ENCODE peak calls at places on chromosomes 2 and 18, in five cellular contexts. One of them, this sample, is unnamed.

GRCh38 chr18:55650363-55650870 is 62.4 kb upstream of the TCF4 start:
- DNase-seq in heart right ventricle: no peak
- DNase-seq in B cell: no peak
- DNase-seq in lower lobe of right lung: no peak
- DNase-seq in AG10803: no peak
- DNase-seq in this sample: no peak

GRCh38 chr18:54503495-54503894 is 87.5 kb upstream of the DYNAP start:
- DNase-seq in heart right ventricle: no peak
- DNase-seq in B cell: no peak
- DNase-seq in lower lobe of right lung: no peak
- DNase-seq in AG10803: no peak
- DNase-seq in this sample: no peak

GRCh38 chr18:62603979-62604378 is 81.2 kb downstream of the ZCCHC2 start:
- DNase-seq in heart right ventricle: no peak
- DNase-seq in B cell: no peak
- DNase-seq in lower lobe of right lung: no peak
- DNase-seq in AG10803: no peak
- DNase-seq in this sample: no peak

GRCh38 chr18:46469186-46469915 is 187.7 kb downstream of the LOXHD1 start:
- DNase-seq in heart right ventricle: no peak
- DNase-seq in B cell: no peak
- DNase-seq in lower lobe of right lung: no peak
- DNase-seq in AG10803: no peak
- DNase-seq in this sample: no peak

GRCh38 chr2:234690569-234691225 is 193.8 kb upstream of the ARL4C start:
- DNase-seq in heart right ventricle: no peak
- DNase-seq in B cell: no peak
- DNase-seq in lower lobe of right lung: no peak
- DNase-seq in AG10803: peak
- DNase-seq in this sample: no peak

GRCh38 chr2:157830696-157831570 is 45.2 kb downstream of the ACVR1 start:
- DNase-seq in heart right ventricle: no peak
- DNase-seq in B cell: no peak
- DNase-seq in lower lobe of right lung: no peak
- DNase-seq in AG10803: peak
- DNase-seq in this sample: no peak

GRCh38 chr2:36357506-36358316 is 2.1 kb downstream of the CRIM1 start:
- DNase-seq in heart right ventricle: no peak
- DNase-seq in B cell: peak
- DNase-seq in lower lobe of right lung: no peak
- DNase-seq in AG10803: peak
- DNase-seq in this sample: peak

GRCh38 chr2:113754989-113755689 is 1.3 kb downstream of the SLC35F5 start:
- DNase-seq in heart right ventricle: no peak
- DNase-seq in B cell: no peak
- DNase-seq in lower lobe of right lung: no peak
- DNase-seq in AG10803: no peak
- DNase-seq in this sample: no peak

GRCh38 chr2:36526216-36526615 is 71.8 kb downstream of the FEZ2 start:
- DNase-seq in heart right ventricle: no peak
- DNase-seq in B cell: no peak
- DNase-seq in lower lobe of right lung: no peak
- DNase-seq in AG10803: peak
- DNase-seq in this sample: no peak

GRCh38 chr2:150487537-150488429 is at the start of gene RND3:
- DNase-seq in heart right ventricle: peak
- DNase-seq in B cell: peak
- DNase-seq in lower lobe of right lung: peak
- DNase-seq in AG10803: peak
- DNase-seq in this sample: peak

GRCh38 chr18:13581496-13581895 is 144.9 kb downstream of the FAM210A start:
- DNase-seq in heart right ventricle: no peak
- DNase-seq in B cell: no peak
- DNase-seq in lower lobe of right lung: no peak
- DNase-seq in AG10803: no peak
- DNase-seq in this sample: no peak

GRCh38 chr2:236167297-236168109 is 683 bp downstream of the GBX2 start:
- DNase-seq in heart right ventricle: no peak
- DNase-seq in B cell: no peak
- DNase-seq in lower lobe of right lung: no peak
- DNase-seq in AG10803: peak
- DNase-seq in this sample: peak

GRCh38 chr2:151569167-151569566 is 159.5 kb downstream of the RIF1 start:
- DNase-seq in heart right ventricle: no peak
- DNase-seq in B cell: no peak
- DNase-seq in lower lobe of right lung: no peak
- DNase-seq in AG10803: no peak
- DNase-seq in this sample: no peak

GRCh38 chr2:61799054-61799453 is 54.8 kb downstream of the FAM161A start:
- DNase-seq in heart right ventricle: no peak
- DNase-seq in B cell: no peak
- DNase-seq in lower lobe of right lung: no peak
- DNase-seq in AG10803: no peak
- DNase-seq in this sample: no peak

GRCh38 chr2:159251296-159252173 is 35.0 kb downstream of the WDSUB1 start:
- DNase-seq in heart right ventricle: no peak
- DNase-seq in B cell: no peak
- DNase-seq in lower lobe of right lung: no peak
- DNase-seq in AG10803: no peak
- DNase-seq in this sample: no peak

GRCh38 chr2:54915101-54915500 is 135.2 kb downstream of the RTN4 start:
- DNase-seq in heart right ventricle: no peak
- DNase-seq in B cell: no peak
- DNase-seq in lower lobe of right lung: no peak
- DNase-seq in AG10803: peak
- DNase-seq in this sample: no peak

GRCh38 chr2:176584333-176584732 is 315.1 kb downstream of the MTX2 start:
- DNase-seq in heart right ventricle: no peak
- DNase-seq in B cell: no peak
- DNase-seq in lower lobe of right lung: no peak
- DNase-seq in AG10803: peak
- DNase-seq in this sample: no peak

GRCh38 chr18:7567487-7568425 is 640 bp downstream of the PTPRM start:
- DNase-seq in heart right ventricle: peak
- DNase-seq in B cell: peak
- DNase-seq in lower lobe of right lung: peak
- DNase-seq in AG10803: peak
- DNase-seq in this sample: peak

GRCh38 chr18:70132999-70133398 is 72.5 kb downstream of the RTTN start:
- DNase-seq in heart right ventricle: no peak
- DNase-seq in B cell: no peak
- DNase-seq in lower lobe of right lung: no peak
- DNase-seq in AG10803: peak
- DNase-seq in this sample: no peak

GRCh38 chr2:7292154-7292553 is 374.9 kb downstream of the RNF144A start:
- DNase-seq in heart right ventricle: no peak
- DNase-seq in B cell: no peak
- DNase-seq in lower lobe of right lung: no peak
- DNase-seq in AG10803: peak
- DNase-seq in this sample: no peak

GRCh38 chr2:78070693-78071092 is 548.5 kb upstream of the LRRTM4 start:
- DNase-seq in heart right ventricle: no peak
- DNase-seq in B cell: no peak
- DNase-seq in lower lobe of right lung: no peak
- DNase-seq in AG10803: no peak
- DNase-seq in this sample: no peak

GRCh38 chr2:212991120-212991519 is 160.3 kb downstream of the IKZF2 start:
- DNase-seq in heart right ventricle: no peak
- DNase-seq in B cell: no peak
- DNase-seq in lower lobe of right lung: no peak
- DNase-seq in AG10803: no peak
- DNase-seq in this sample: no peak

DNA sequence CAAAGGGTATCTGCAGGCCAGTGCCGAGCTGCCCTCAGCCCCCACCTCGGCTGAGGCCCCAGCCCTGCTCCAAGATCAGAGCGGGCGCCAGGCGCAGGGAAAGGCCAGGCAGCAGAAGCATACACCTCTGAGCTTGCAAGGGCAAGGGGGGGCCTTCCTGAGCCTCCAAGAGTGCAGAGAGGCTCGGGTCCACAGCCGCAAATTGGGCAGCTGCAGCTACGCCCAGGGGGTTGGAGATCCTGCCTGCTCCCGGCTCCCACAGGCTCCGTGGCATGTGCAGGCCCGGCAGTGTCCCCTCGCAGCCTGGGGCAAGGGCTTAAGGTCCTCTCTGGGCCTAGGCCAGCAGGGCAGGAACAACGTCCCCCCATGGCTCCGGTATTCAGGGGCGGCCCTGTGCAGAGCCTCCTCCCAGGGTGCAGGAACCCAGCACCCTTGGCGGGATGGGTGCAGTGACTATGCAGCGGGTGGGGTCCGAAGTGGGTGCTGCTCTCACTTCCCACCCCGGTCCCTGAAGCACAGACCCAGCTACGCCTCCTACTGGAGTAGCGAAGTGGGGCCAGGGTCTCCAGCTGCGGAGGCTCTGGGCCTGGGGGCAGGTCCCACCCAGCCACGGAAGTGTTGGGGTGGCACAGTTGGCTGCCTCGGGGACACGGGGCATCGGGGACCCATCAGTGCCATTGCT is 120.2 kb upstream of the TMEFF2 start:
- DNase-seq in heart right ventricle: no peak
- DNase-seq in B cell: no peak
- DNase-seq in lower lobe of right lung: no peak
- DNase-seq in AG10803: no peak
- DNase-seq in this sample: no peak
- TF ChIP-seq CTCF in heart right ventricle: no peak
- TF ChIP-seq CTCF in B cell: no peak
- TF ChIP-seq CTCF in lower lobe of right lung: no peak
- TF ChIP-seq CTCF in AG10803: no peak
- TF ChIP-seq CTCF in this sample: no peak

DNA sequence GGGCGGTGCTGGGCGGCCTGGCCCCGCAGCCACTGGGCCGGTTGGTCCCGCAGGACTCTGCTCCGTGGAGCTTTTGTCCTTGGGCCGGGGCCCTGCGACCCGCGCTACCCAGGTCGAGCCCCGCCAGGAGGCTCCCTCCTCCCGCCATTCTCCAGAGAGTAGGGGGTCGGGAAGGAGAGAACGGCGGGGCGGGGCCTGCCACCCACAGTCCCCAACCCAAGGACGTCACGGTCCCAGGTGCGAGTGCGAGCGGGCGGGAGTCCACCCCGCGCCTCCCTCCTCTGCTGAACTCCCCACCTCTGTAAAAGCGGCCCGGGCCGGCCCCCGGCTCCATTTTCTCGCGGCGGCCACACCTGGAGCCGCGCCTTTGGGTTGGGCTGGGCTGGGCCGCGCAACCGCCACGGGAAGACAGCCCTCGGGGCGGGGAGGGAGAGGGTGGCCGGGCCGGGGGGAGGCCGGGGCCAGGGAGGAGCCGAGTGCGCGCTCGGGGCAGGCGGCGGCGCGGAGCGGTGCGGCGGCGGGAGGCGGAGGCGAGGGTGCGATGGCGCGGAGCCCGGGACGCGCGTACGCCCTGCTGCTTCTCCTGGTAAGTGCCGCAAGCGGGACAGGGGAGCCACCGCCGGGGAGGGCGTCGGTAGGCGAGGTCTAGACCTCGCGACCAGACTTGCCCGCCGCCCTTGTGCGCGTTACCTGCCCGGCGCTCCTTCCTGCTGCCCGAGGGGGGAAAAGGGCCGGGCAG is at the start of gene DSG2:
- DNase-seq in heart right ventricle: peak
- DNase-seq in B cell: peak
- DNase-seq in lower lobe of right lung: peak
- DNase-seq in AG10803: no peak
- DNase-seq in this sample: peak
- TF ChIP-seq CTCF in heart right ventricle: no peak
- TF ChIP-seq CTCF in B cell: no peak
- TF ChIP-seq CTCF in lower lobe of right lung: no peak
- TF ChIP-seq CTCF in AG10803: no peak
- TF ChIP-seq CTCF in this sample: no peak

DNA sequence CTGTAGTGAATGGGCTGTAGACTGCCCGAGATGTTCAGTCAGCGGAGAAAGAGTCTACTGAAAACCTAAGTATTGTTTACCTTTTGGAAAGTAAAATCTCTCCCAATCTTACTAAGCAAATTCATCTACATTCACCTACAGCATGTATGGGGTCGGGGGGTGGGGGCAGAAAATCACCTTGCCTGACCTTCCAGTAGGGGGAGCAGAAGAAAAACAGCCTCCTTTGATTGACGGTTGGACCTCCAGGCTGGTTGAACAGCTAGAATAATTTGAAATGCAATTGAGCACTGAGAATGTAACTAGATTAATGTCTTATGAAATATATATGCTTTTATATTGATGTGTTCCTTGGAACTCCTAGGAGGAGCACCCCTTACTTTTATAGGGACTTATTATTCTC is 10.0 kb downstream of the LRATD1 start:
- DNase-seq in heart right ventricle: no peak
- DNase-seq in B cell: no peak
- DNase-seq in lower lobe of right lung: no peak
- DNase-seq in AG10803: no peak
- DNase-seq in this sample: no peak
- TF ChIP-seq CTCF in heart right ventricle: no peak
- TF ChIP-seq CTCF in B cell: no peak
- TF ChIP-seq CTCF in lower lobe of right lung: no peak
- TF ChIP-seq CTCF in AG10803: peak
- TF ChIP-seq CTCF in this sample: no peak

GRCh38 chr2:60297296-60298010 is 256.0 kb downstream of the BCL11A start:
- DNase-seq in heart right ventricle: no peak
- DNase-seq in B cell: peak
- DNase-seq in lower lobe of right lung: no peak
- DNase-seq in AG10803: peak
- DNase-seq in this sample: no peak

GRCh38 chr2:60292242-60292641 is 261.2 kb downstream of the BCL11A start:
- DNase-seq in heart right ventricle: no peak
- DNase-seq in B cell: no peak
- DNase-seq in lower lobe of right lung: no peak
- DNase-seq in AG10803: no peak
- DNase-seq in this sample: no peak

GRCh38 chr2:60296219-60296955 is 257.1 kb downstream of the BCL11A start:
- DNase-seq in heart right ventricle: no peak
- DNase-seq in B cell: peak
- DNase-seq in lower lobe of right lung: no peak
- DNase-seq in AG10803: no peak
- DNase-seq in this sample: no peak

GRCh38 chr2:60294901-60295590 is 258.4 kb downstream of the BCL11A start:
- DNase-seq in heart right ventricle: no peak
- DNase-seq in B cell: no peak
- DNase-seq in lower lobe of right lung: no peak
- DNase-seq in AG10803: no peak
- DNase-seq in this sample: no peak

DNA sequence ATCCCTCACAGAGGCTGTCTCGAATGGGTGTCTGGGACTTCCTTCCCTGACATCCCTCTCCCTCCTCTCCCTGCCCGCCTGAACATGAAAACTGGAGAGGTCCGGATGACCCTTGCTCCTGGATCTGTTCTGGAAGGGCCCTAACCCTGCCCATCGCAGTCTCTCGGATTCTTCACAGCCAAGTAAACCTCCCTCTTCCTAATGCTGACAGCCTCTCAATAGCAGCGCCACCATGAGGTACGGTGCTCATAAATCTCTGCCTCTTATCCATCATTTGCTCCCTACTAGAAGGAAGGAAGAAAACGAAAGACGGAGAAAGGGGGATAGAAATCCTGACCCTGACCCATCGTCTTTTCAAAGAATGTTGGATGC is 257.9 kb downstream of the BCL11A start:
- DNase-seq in heart right ventricle: no peak
- DNase-seq in B cell: no peak
- DNase-seq in lower lobe of right lung: no peak
- DNase-seq in AG10803: no peak
- DNase-seq in this sample: no peak
- TF ChIP-seq CTCF in heart right ventricle: no peak
- TF ChIP-seq CTCF in B cell: no peak
- TF ChIP-seq CTCF in lower lobe of right lung: no peak
- TF ChIP-seq CTCF in AG10803: no peak
- TF ChIP-seq CTCF in this sample: no peak